ENCODE peak calls at places on chromosomes 4 and X, in seven cellular contexts. S is stomach, T is fibroblast of lung, E is thyroid gland, I is left ventricle myocardium inferior, K is BE2C, Z is SK-N-SH. X is an unnamed sample.

GRCh38 chr4:44056721-44057151 is 391.9 kb downstream of the KCTD8 start:
- DNase-seq in S (no peak), T (no peak), E (no peak), I (no peak), K (peak; percentile 23), Z (peak; percentile 30), X (no peak)

GRCh38 chrX:72466493-72466892 is 106.2 kb downstream of the HDAC8 start:
- DNase-seq in S (no peak), T (no peak), E (no peak), I (no peak), K (no peak), Z (no peak), X (no peak)

GRCh38 chr4:73620115-73620792 is at the start of gene RASSF6:
- DNase-seq in S (peak; percentile 89), T (peak; percentile 20), E (peak; percentile 73), I (no peak), K (no peak), Z (no peak), X (peak; percentile 60)

GRCh38 chr4:107283587-107284559 is 247.8 kb upstream of the DKK2 start:
- DNase-seq in S (no peak), T (peak; percentile 97), E (no peak), I (no peak), K (no peak), Z (peak; percentile 27), X (no peak)

GRCh38 chrX:13376857-13377441 is 57.1 kb upstream of the ATXN3L start:
- DNase-seq in S (no peak), T (peak; percentile 98), E (no peak), I (no peak), K (no peak), Z (peak; percentile 8), X (no peak)

GRCh38 chr4:4430492-4431195 is 43.7 kb downstream of the NSG1 start:
- DNase-seq in S (no peak), T (peak; percentile 82), E (no peak), I (no peak), K (peak; percentile 86), Z (peak; percentile 77), X (no peak)

GRCh38 chr4:1356181-1356998 is 9.4 kb downstream of the UVSSA start:
- DNase-seq in S (peak; percentile 63), T (peak; percentile 30), E (peak; percentile 61), I (peak; percentile 64), K (peak; percentile 77), Z (peak; percentile 90), X (peak; percentile 47)

GRCh38 chrX:45344597-45344996 is 143.9 kb upstream of the DIPK2B start:
- DNase-seq in S (no peak), T (peak; percentile 88), E (no peak), I (no peak), K (no peak), Z (no peak), X (no peak)

GRCh38 chr4:79255793-79256192 is 70.1 kb downstream of the NAA11 start:
- DNase-seq in S (no peak), T (no peak), E (no peak), I (no peak), K (peak; percentile 68), Z (no peak), X (no peak)

GRCh38 chr4:128513664-128514484 is 226.3 kb upstream of the PGRMC2 start:
- DNase-seq in S (no peak), T (peak; percentile 11), E (no peak), I (no peak), K (no peak), Z (no peak), X (no peak)

GRCh38 chrX:119427024-119427794 is 28.1 kb downstream of the SLC25A43 start:
- DNase-seq in S (no peak), T (peak; percentile 67), E (no peak), I (peak; percentile 41), K (no peak), Z (no peak), X (peak; percentile 61)

GRCh38 chr4:15649914-15650545 is 5.1 kb downstream of the FBXL5 start:
- DNase-seq in S (no peak), T (peak; percentile 46), E (peak; percentile 50), I (no peak), K (peak; percentile 57), Z (peak; percentile 52), X (no peak)

GRCh38 chrX:997631-998137 is 214.8 kb downstream of the CRLF2 start:
- DNase-seq in S (no peak), T (no peak), E (no peak), I (no peak), K (no peak), Z (no peak), X (no peak)

GRCh38 chrX:39875834-39876625 is 221.7 kb downstream of the BCOR start:
- DNase-seq in S (no peak), T (no peak), E (no peak), I (no peak), K (no peak), Z (no peak), X (no peak)

GRCh38 chrX:10395643-10396042 is 224.7 kb downstream of the MID1 start:
- DNase-seq in S (no peak), T (no peak), E (no peak), I (no peak), K (no peak), Z (no peak), X (no peak)

GRCh38 chrX:107659768-107660167 is 31.5 kb downstream of the PRPS1 start:
- DNase-seq in S (no peak), T (peak; percentile 35), E (no peak), I (no peak), K (no peak), Z (peak; percentile 32), X (no peak)

GRCh38 chrX:153620576-153620975 is 21.6 kb upstream of the CCNQ start:
- DNase-seq in S (no peak), T (no peak), E (no peak), I (no peak), K (no peak), Z (no peak), X (no peak)

GRCh38 chr4:122815248-122815647 is 11.4 kb upstream of the FGF2 start:
- DNase-seq in S (no peak), T (no peak), E (no peak), I (no peak), K (no peak), Z (no peak), X (no peak)

GRCh38 chr4:128600996-128601857 is 208.3 kb upstream of the JADE1 start:
- DNase-seq in S (peak; percentile 73), T (peak; percentile 97), E (peak; percentile 94), I (peak; percentile 43), K (peak; percentile 89), Z (peak; percentile 31), X (no peak)

GRCh38 chrX:130091976-130092522 is 18.2 kb downstream of the ELF4 start:
- DNase-seq in S (peak; percentile 63), T (no peak), E (peak; percentile 20), I (peak; percentile 28), K (no peak), Z (no peak), X (peak; percentile 50)

GRCh38 chrX:48531359-48531954 is 8.1 kb upstream of the TBC1D25 start:
- DNase-seq in S (no peak), T (peak; percentile 85), E (no peak), I (no peak), K (no peak), Z (no peak), X (no peak)

DNA sequence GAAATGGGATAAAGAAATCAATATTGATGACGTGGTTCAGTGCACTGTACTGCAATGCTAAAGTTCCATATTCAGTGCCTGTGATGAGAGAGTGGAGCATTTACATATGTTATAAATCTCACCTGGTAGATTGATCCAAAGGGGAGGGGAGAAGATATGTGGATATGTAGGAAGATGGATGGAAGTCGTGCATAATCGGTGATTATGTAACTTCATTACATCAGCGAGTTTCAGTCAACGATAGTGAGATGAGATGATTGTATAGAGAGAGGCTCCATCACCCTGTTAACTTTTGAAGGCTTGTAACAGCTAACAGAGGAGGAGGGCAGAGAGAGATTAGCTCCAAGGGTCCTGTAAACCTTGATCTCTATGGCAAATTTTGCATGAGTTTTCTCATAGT is 1.8 kb downstream of the IL1RAPL1 start:
- DNase-seq in S (no peak), T (no peak), E (no peak), I (no peak), K (no peak), Z (no peak), X (no peak)
- H3K4me3 ChIP-seq in S (peak overlapping the region; percentile 5), T (peak overlapping the region; percentile 75), E (no peak overlapping the region), I (peak overlapping the region; percentile 66), K (no peak overlapping the region), Z (no peak overlapping the region), X (no peak overlapping the region)

DNA sequence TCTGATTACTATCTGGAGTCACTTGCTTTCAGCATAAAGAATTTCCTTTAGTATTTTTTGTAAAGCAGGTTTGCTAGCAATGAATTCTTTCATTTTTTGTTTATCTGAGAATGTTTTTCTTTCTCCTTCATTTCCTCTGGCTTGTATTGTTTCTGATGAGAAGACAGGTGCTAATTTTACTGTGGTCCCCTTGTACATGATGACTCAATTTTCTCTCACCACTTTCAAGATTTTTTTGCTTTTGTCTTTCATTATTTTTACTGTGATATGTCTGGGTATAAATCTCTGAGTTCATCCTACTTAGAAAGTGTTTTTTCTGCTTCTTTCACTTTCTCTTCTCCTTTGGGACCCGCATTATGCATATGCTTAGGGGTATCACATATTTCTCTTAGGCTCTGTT is 62.6 kb downstream of the PKD2 start:
- DNase-seq in S (no peak), T (peak; percentile 4), E (no peak), I (no peak), K (no peak), Z (no peak), X (no peak)
- H3K9me3 ChIP-seq in S (peaks cover 21% of the 10 kb centered on the region), T (no peaks in the 10 kb centered on the region), E (no peaks in the 10 kb centered on the region), I (peaks cover 24% of the 10 kb centered on the region), K (no peaks in the 10 kb centered on the region), Z (peaks cover 4% of the 10 kb centered on the region), X (no peaks in the 10 kb centered on the region)

DNA sequence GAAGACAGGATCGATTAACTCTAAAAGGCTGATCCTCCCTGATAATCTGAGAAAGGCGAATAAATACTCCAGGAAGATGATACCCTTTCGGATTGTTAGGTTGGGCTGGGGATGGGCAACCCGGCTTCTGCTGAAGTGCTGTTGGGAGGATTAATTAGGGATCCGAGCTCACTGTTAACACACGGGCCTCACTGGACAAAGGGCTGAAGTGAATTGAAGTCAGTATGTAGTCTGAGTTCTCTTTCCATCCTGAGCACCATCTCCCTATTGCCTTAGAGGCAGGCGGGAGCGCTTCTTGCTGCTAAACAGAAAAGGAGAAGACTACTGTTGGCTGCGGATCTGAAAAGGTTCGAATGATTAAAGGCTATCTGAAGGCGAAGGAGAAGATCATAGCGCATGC is 22.6 kb downstream of the MORF4L2 start:
- DNase-seq in S (no peak), T (no peak), E (no peak), I (no peak), K (no peak), Z (no peak), X (no peak)
- H3K4me3 ChIP-seq in S (no peak overlapping the region), T (no peak overlapping the region), E (no peak overlapping the region), I (no peak overlapping the region), K (no peak overlapping the region), Z (no peak overlapping the region), X (no peak overlapping the region)

GRCh38 chrX:33178690-33179089 is 32.7 kb downstream of the DMD start:
- DNase-seq in S (no peak), T (no peak), E (no peak), I (no peak), K (no peak), Z (no peak), X (no peak)
- H3K9me3 ChIP-seq in S (no peaks in the 10 kb centered on the region), T (no peaks in the 10 kb centered on the region), E (no peaks in the 10 kb centered on the region), I (no peaks in the 10 kb centered on the region), K (no peaks in the 10 kb centered on the region), Z (no peaks in the 10 kb centered on the region), X (no peaks in the 10 kb centered on the region)

X was measured in right lobe of liver.